ENCODE peak calls at places on chromosomes 7 and 10, in nine cellular contexts. B is NCI-H1436; C is sciatic nerve; E is stimulated activated CD4-positive, alpha-beta T cell treated with anti-CD3 and anti-CD28 coated beads, Interleukin-12 subunit alpha, Interleukin-12 subunit beta, amount 100 ng/mL, for 4 hours; M is progenitor cell of endocrine pancreas; V is stimulated activated CD8-positive, alpha-beta memory T cell treated with anti-CD3 and anti-CD28 coated beads, Interleukin-15, amount 100 ng/mL, for 24 hours; N is amniotic stem cell; F is HS-27A; S is tibial nerve. O is an unnamed sample.

GRCh38 chr10:117424171-117424570 is 48.9 kb upstream of the PDZD8 start:
- DNase-seq in B (no peak), C (no peak), E (no peak), M (no peak), V (no peak), N (no peak), F (no peak), S (no peak), O (no peak)

GRCh38 chr10:66218981-66219587 is 706.8 kb upstream of the LRRTM3 start:
- DNase-seq in B (no peak), C (no peak), E (no peak), M (no peak), V (no peak), N (no peak), F (no peak), S (no peak), O (no peak)

GRCh38 chr10:121495719-121496118 is 102.5 kb downstream of the FGFR2 start:
- DNase-seq in B (no peak), C (no peak), E (no peak), M (no peak), V (no peak), N (no peak), F (no peak), S (no peak), O (no peak)

GRCh38 chr10:114634607-114634974 is 23.5 kb downstream of the ABLIM1 start:
- DNase-seq in B (no peak), C (peak; percentile 66), E (no peak), M (no peak), V (no peak), N (peak; percentile 98), F (peak; percentile 61), S (peak; percentile 68), O (no peak)

GRCh38 chr10:62323751-62324150 is 50.4 kb upstream of the ZNF365 start:
- DNase-seq in B (no peak), C (no peak), E (no peak), M (no peak), V (no peak), N (no peak), F (peak; percentile 39), S (no peak), O (no peak)

GRCh38 chr7:24316340-24316739 is 32.4 kb downstream of the NPY start:
- DNase-seq in B (no peak), C (no peak), E (no peak), M (no peak), V (no peak), N (no peak), F (no peak), S (no peak), O (no peak)

GRCh38 chr7:92763636-92764423 is 72.5 kb downstream of the CDK6 start:
- DNase-seq in B (no peak), C (no peak), E (no peak), M (no peak), V (no peak), N (no peak), F (no peak), S (no peak), O (no peak)

GRCh38 chr10:97659589-97659988 is 19.1 kb downstream of the PI4K2A start:
- DNase-seq in B (no peak), C (no peak), E (no peak), M (no peak), V (no peak), N (no peak), F (no peak), S (no peak), O (no peak)

GRCh38 chr7:44617225-44617885 is 10.9 kb downstream of the OGDH start:
- DNase-seq in B (no peak), C (no peak), E (no peak), M (no peak), V (no peak), N (no peak), F (no peak), S (no peak), O (no peak)

GRCh38 chr10:86706401-86706841 is 38.1 kb downstream of the LDB3 start:
- DNase-seq in B (no peak), C (no peak), E (no peak), M (no peak), V (no peak), N (no peak), F (no peak), S (no peak), O (no peak)

GRCh38 chr10:62738916-62739315 is 65.6 kb upstream of the ADO start:
- DNase-seq in B (no peak), C (no peak), E (no peak), M (no peak), V (no peak), N (no peak), F (no peak), S (no peak), O (no peak)

GRCh38 chr7:11127112-11127785 is 153.6 kb downstream of the PHF14 start:
- DNase-seq in B (no peak), C (no peak), E (no peak), M (no peak), V (no peak), N (no peak), F (no peak), S (no peak), O (no peak)

GRCh38 chr10:90417466-90418210 is 440.2 kb downstream of the HTR7 start:
- DNase-seq in B (no peak), C (no peak), E (no peak), M (no peak), V (no peak), N (no peak), F (no peak), S (no peak), O (no peak)

GRCh38 chr10:105840288-105840770 is 1199.2 kb downstream of the SORCS3 start:
- DNase-seq in B (no peak), C (no peak), E (no peak), M (no peak), V (no peak), N (no peak), F (no peak), S (no peak), O (no peak)

GRCh38 chr10:121323448-121323847 is 274.8 kb downstream of the FGFR2 start:
- DNase-seq in B (no peak), C (no peak), E (no peak), M (no peak), V (no peak), N (no peak), F (no peak), S (no peak), O (no peak)

GRCh38 chr10:124703372-124703771 is 40.8 kb downstream of the FAM53B start:
- DNase-seq in B (no peak), C (no peak), E (no peak), M (no peak), V (no peak), N (no peak), F (no peak), S (no peak), O (no peak)

GRCh38 chr7:112665709-112666108 is 124.5 kb downstream of the TMEM168 start:
- DNase-seq in B (no peak), C (no peak), E (no peak), M (no peak), V (no peak), N (no peak), F (no peak), S (no peak), O (no peak)

GRCh38 chr10:79184141-79184625 is 115.4 kb downstream of the ZMIZ1 start:
- DNase-seq in B (peak; percentile 76), C (no peak), E (no peak), M (no peak), V (no peak), N (no peak), F (no peak), S (no peak), O (peak; percentile 48)

GRCh38 chr7:7100432-7100849 is 81.9 kb upstream of the C1GALT1 start:
- DNase-seq in B (peak; percentile 8), C (no peak), E (no peak), M (no peak), V (no peak), N (no peak), F (no peak), S (no peak), O (no peak)

GRCh38 chr10:29189272-29189671 is 99.6 kb upstream of the LYZL1 start:
- DNase-seq in B (no peak), C (no peak), E (no peak), M (no peak), V (no peak), N (no peak), F (no peak), S (no peak), O (no peak)

GRCh38 chr10:30834143-30834542 is 197.5 kb downstream of the ZNF438 start:
- DNase-seq in B (no peak), C (no peak), E (no peak), M (no peak), V (no peak), N (no peak), F (no peak), S (no peak), O (no peak)

GRCh38 chr10:12491491-12491890 is 142.1 kb downstream of the CAMK1D start:
- DNase-seq in B (no peak), C (no peak), E (no peak), M (no peak), V (no peak), N (no peak), F (no peak), S (no peak), O (no peak)

GRCh38 chr7:82085116-82085515 is 315.3 kb upstream of the HGF start:
- DNase-seq in B (no peak), C (no peak), E (no peak), M (no peak), V (no peak), N (no peak), F (no peak), S (no peak), O (no peak)

GRCh38 chr10:108003061-108003460 is 838.6 kb upstream of the SORCS1 start:
- DNase-seq in B (no peak), C (no peak), E (no peak), M (no peak), V (no peak), N (no peak), F (no peak), S (no peak), O (no peak)

GRCh38 chr7:37353949-37354660 is 94.6 kb downstream of the ELMO1 start:
- DNase-seq in B (no peak), C (no peak), E (no peak), M (no peak), V (no peak), N (no peak), F (no peak), S (no peak), O (no peak)

GRCh38 chr7:68904635-68905034 is 693.6 kb upstream of the AUTS2 start:
- DNase-seq in B (no peak), C (no peak), E (no peak), M (no peak), V (no peak), N (no peak), F (no peak), S (no peak), O (no peak)

GRCh38 chr10:38119038-38119437 is 24.9 kb downstream of the ZNF37A start:
- DNase-seq in B (no peak), C (no peak), E (no peak), M (no peak), V (no peak), N (no peak), F (no peak), S (no peak), O (no peak)

GRCh38 chr10:131314799-131315198 is 3.3 kb upstream of the TCERG1L start:
- DNase-seq in B (no peak), C (no peak), E (no peak), M (no peak), V (no peak), N (no peak), F (no peak), S (no peak), O (no peak)

GRCh38 chr7:50335795-50336754 is 31.6 kb downstream of the IKZF1 start:
- DNase-seq in B (no peak), C (no peak), E (peak; percentile 78), M (no peak), V (peak; percentile 52), N (no peak), F (no peak), S (no peak), O (no peak)

GRCh38 chr10:52308251-52309031 is 5.6 kb upstream of the DKK1 start:
- DNase-seq in B (peak; percentile 37), C (peak; percentile 60), E (no peak), M (peak; percentile 29), V (no peak), N (peak; percentile 23), F (no peak), S (peak; percentile 33), O (no peak)

GRCh38 chr10:93462881-93463280 is 19.3 kb downstream of the MYOF start:
- DNase-seq in B (no peak), C (no peak), E (peak; percentile 6), M (no peak), V (no peak), N (no peak), F (no peak), S (no peak), O (no peak)

O was measured in NCI-H1092.